ENCODE peak calls at places on chromosomes 1 and 21, in six cellular contexts. A is A549, N is GM04504, F is T-helper 17 cell, X is colonic mucosa, Q is HFF-Myc. L is an unnamed sample.

GRCh38 chr1:11432526-11432925 is 46.4 kb upstream of the DISP3 start:
- DNase-seq in F (no peak), A (no peak), Q (no peak), N (no peak), X (no peak), L (no peak)

GRCh38 chr1:54095543-54096286 is 42.3 kb downstream of the TCEANC2 start:
- DNase-seq in X (peak), F (no peak), N (no peak), A (no peak), Q (no peak), L (no peak)

GRCh38 chr21:44390886-44391285 is 37.5 kb downstream of the TRPM2 start:
- DNase-seq in X (no peak), F (no peak), A (no peak), N (no peak), Q (no peak), L (no peak)

GRCh38 chr1:115642168-115643072 is 650 bp downstream of the VANGL1 start:
- DNase-seq in F (no peak), X (peak), N (peak), Q (no peak), A (peak), L (peak)

GRCh38 chr21:36694041-36694515 is 4.8 kb upstream of the SIM2 start:
- DNase-seq in N (no peak), A (no peak), F (no peak), Q (no peak), X (no peak), L (no peak)

GRCh38 chr1:77557053-77557452 is 125.4 kb downstream of the ZZZ3 start:
- DNase-seq in F (no peak), N (no peak), A (no peak), Q (no peak), X (no peak), L (no peak)

GRCh38 chr1:234975122-234975940 is 153.3 kb downstream of the TOMM20 start:
- DNase-seq in Q (peak), X (no peak), A (peak), F (no peak), N (peak), L (no peak)

GRCh38 chr1:36673207-36673606 is 190.5 kb upstream of the CSF3R start:
- DNase-seq in A (no peak), X (no peak), F (no peak), Q (no peak), N (no peak), L (no peak)

GRCh38 chr1:230791986-230792564 is 44.9 kb downstream of the CAPN9 start:
- DNase-seq in Q (no peak), F (no peak), N (no peak), A (no peak), X (no peak), L (no peak)

GRCh38 chr1:6130596-6130995 is 49.5 kb downstream of the CHD5 start:
- DNase-seq in A (no peak), Q (no peak), X (no peak), N (no peak), F (no peak), L (no peak)

GRCh38 chr1:112833806-112834205 is 118.7 kb upstream of the PPM1J start:
- DNase-seq in Q (no peak), X (no peak), A (no peak), F (no peak), N (no peak), L (no peak)